ENCODE peak calls at places on chromosomes 6 and 20, in six cellular contexts. L is lower lobe of right lung, J is keratinocyte, M is mammary epithelial cell, V is A673, F is stomach. S is an unnamed sample.

GRCh38 chr6:20875369-20875963 is 341.2 kb downstream of the CDKAL1 start:
- DNase-seq in M (peak), L (no peak), F (no peak), V (peak), J (no peak), S (no peak)

GRCh38 chr6:82006027-82006738 is 241.4 kb downstream of the IBTK start:
- DNase-seq in F (no peak), M (peak), L (peak), J (no peak), V (peak), S (no peak)

GRCh38 chr20:62381202-62381797 is 5.6 kb upstream of the RPS21 start:
- DNase-seq in J (no peak), F (no peak), V (no peak), M (peak), L (no peak), S (peak)

GRCh38 chr20:20946122-20946759 is 159.9 kb downstream of the LINC00237 start:
- DNase-seq in F (no peak), M (peak), V (no peak), J (no peak), L (no peak), S (no peak)

GRCh38 chr6:71408966-71409723 is 120.5 kb downstream of the OGFRL1 start:
- DNase-seq in J (no peak), F (no peak), M (no peak), V (no peak), L (no peak), S (no peak)

GRCh38 chr20:1626528-1627192 is 6.9 kb upstream of the SIRPB1 start:
- DNase-seq in J (no peak), V (no peak), M (no peak), L (no peak), F (no peak), S (no peak)

GRCh38 chr6:150377211-150377781 is 8.5 kb downstream of the IYD start:
- DNase-seq in F (no peak), M (no peak), J (no peak), L (peak), V (no peak), S (no peak)

GRCh38 chr6:162942860-162943259 is 215.1 kb downstream of the PACRG start:
- DNase-seq in J (no peak), L (no peak), V (no peak), M (no peak), F (no peak), S (no peak)

GRCh38 chr6:128186724-128187123 is 285.9 kb upstream of the THEMIS start:
- DNase-seq in V (no peak), F (no peak), L (no peak), J (no peak), M (no peak), S (no peak)

GRCh38 chr20:383889-384288 is 3.3 kb downstream of the TRIB3 start:
- DNase-seq in M (no peak), L (no peak), F (no peak), J (no peak), V (no peak), S (no peak)

GRCh38 chr20:378961-379336 is 1.6 kb upstream of the TRIB3 start:
- DNase-seq in L (no peak), J (no peak), V (no peak), F (no peak), M (no peak), S (no peak)

GRCh38 chr20:382291-383115 is 1.9 kb downstream of the TRIB3 start:
- DNase-seq in J (no peak), L (no peak), F (no peak), V (no peak), M (peak), S (no peak)

GRCh38 chr20:381581-382290 is 1.2 kb downstream of the TRIB3 start:
- DNase-seq in L (peak), J (no peak), V (peak), M (peak), F (peak), S (no peak)

DNA sequence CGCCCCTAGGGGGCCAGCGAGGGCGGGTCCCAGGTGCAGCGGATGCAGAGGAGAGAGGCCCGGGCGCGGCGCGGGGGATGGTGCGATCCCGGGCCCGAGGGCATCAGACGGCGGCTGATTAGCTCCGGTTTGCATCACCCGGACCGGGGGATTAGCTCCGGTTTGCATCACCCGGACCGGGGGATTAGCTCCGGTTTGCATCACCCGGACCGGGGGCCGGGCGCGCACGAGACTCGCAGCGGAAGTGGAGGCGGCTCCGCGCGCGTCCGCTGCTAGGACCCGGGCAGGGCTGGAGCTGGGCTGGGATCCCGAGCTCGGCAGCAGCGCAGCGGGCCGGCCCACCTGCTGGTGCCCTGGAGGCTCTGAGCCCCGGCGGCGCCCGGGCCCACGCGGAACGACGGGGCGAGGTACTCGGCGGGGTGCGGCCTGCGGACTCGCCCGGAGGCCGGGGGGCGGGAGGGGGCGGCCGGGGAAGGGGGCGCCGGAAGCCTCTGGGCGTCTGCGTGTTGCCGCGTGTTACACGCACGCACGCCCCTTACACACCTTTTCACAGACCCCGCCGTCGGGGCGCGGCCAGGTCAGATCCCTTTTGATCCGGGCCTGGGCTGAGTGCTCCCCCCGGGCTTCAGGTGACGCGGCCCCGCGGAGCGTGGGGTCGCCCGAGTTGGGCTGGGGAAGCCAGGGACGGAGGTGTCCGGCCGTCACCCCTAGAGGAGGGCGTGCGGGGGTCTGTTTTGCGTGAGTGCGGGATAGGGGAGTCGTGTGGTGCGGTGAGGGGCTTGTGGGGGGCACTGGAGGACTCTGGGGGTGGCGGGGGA is 412 bp downstream of the TRIB3 start:
- DNase-seq in L (peak), V (peak), J (no peak), M (peak), F (peak), S (no peak)
- H3K27ac ChIP-seq in L (peak), V (peak), J (peak), M (peak), F (peak), S (peak)

DNA sequence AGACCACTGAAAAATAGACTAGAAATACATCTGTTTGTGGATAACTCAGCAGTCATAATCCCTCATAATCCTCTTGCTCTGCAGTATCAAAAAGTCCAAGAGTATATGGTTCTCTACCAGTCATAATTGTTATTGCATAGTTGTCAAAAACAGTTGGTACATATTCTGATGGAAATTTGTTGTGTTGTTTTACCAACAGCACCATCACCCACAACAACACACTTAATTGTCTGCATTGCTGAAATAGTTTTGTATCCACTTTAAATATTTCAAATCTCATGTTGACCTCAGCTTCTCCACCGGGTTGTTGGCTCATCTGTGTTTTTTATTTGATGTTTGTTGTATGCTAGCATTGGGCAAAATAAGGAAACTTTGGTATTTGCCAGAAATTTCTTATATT is 39.4 kb downstream of the ITCH start:
- DNase-seq in M (no peak), F (no peak), J (no peak), L (no peak), V (no peak), S (no peak)
- H3K27ac ChIP-seq in M (no peak), F (no peak), J (no peak), L (no peak), V (no peak), S (no peak)

DNA sequence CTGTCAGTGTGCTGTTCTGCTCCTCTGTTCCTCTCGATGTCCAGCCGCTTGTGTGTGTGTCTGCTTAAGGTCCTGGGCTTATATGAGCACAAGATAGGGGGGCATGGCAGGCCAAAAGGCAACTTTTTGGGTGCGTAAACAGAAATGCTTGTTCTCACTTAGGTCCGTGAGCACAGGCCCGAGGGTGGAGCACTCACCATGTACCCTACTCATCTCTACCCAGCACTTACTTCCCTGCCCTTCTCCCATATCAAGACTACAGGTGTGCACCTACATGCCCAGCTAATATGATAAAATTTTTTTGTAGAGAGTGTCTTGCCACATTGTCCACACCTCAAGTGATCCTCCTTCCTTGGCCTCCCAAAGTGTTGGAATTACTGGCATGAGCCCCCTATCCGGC is 34.3 kb downstream of the NCOA3 start:
- DNase-seq in M (no peak), J (no peak), F (no peak), V (no peak), L (no peak), S (no peak)
- H3K27ac ChIP-seq in M (no peak), J (no peak), F (no peak), V (no peak), L (no peak), S (no peak)

GRCh38 chr6:137882225-137882961 is 15.3 kb downstream of the TNFAIP3 start:
- DNase-seq in V (no peak), J (no peak), L (no peak), F (no peak), M (peak), S (no peak)
- H3K27ac ChIP-seq in V (no peak), J (no peak), L (peak), F (no peak), M (no peak), S (peak)

DNA sequence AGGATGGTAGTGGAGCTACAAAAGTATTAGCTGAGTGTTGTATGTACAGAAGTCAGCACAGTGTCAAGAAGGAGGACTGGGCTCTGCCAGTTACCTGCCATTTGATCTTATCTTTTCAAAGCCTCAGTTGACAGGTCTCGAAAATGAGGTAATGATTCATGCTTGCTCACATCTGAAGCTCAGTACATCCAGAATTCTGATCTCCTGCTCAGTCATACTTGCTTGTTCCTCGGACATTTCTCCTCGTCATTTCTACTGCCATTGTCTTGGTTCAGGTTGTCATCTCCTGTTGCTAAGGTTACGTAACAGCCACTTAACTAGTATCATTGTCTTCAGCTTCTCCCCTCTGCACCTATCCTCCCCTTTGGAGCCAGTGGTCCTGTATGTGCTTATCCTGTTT is 89.5 kb downstream of the SLX4IP start:
- DNase-seq in V (no peak), J (peak), M (peak), F (no peak), L (no peak), S (peak)
- H3K27ac ChIP-seq in V (no peak), J (peak), M (peak), F (peak), L (no peak), S (peak)

GRCh38 chr6:75478929-75479328 is 14.7 kb downstream of the FILIP1 start:
- DNase-seq in F (no peak), V (no peak), L (no peak), M (no peak), J (no peak), S (no peak)
- H3K27ac ChIP-seq in F (no peak), V (no peak), L (no peak), M (no peak), J (no peak), S (no peak)

DNA sequence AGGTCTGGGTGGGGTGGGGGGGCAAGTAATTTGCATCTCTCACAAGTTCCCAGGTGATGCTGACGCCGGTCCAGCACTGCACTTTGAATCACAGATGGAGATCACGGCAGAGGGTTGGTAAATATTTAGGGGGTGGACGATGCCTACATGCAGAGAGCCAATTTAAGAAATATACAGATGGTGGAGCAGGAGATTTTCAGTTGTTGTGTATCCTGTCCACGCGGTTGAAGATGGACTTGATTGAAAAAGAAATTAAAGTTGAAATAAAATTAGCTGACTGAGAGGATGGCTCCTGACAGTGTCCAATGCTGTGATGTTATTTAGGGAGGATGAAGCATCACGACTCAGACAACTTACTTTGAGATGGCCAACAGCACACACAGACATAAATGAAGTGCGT is 74.6 kb downstream of the PHACTR3 start:
- DNase-seq in V (no peak), F (no peak), L (no peak), M (no peak), J (no peak), S (no peak)
- H3K27ac ChIP-seq in V (no peak), F (no peak), L (no peak), M (no peak), J (no peak), S (no peak)

GRCh38 chr6:139545474-139546116 is 171.1 kb upstream of the CITED2 start:
- DNase-seq in J (no peak), L (no peak), F (no peak), V (peak), M (no peak), S (no peak)
- H3K27ac ChIP-seq in J (no peak), L (no peak), F (peak), V (peak), M (no peak), S (no peak)

GRCh38 chr20:33828912-33829560 is 17.9 kb downstream of the CHMP4B start:
- DNase-seq in J (no peak), F (no peak), V (no peak), M (no peak), L (no peak), S (no peak)

GRCh38 chr20:33830371-33830770 is 19.2 kb downstream of the CHMP4B start:
- DNase-seq in V (no peak), J (no peak), F (no peak), L (no peak), M (no peak), S (no peak)

GRCh38 chr20:33835773-33836172 is 24.6 kb downstream of the CHMP4B start:
- DNase-seq in V (no peak), F (no peak), L (no peak), M (no peak), J (no peak), S (no peak)

GRCh38 chr20:33829636-33830035 is 18.5 kb downstream of the CHMP4B start:
- DNase-seq in V (no peak), J (no peak), L (no peak), F (no peak), M (no peak), S (no peak)

GRCh38 chr20:33832113-33832853 is 21.1 kb downstream of the CHMP4B start:
- DNase-seq in F (no peak), M (no peak), J (no peak), L (no peak), V (peak), S (no peak)
- H3K27ac ChIP-seq in F (peak), M (no peak), J (no peak), L (peak), V (peak), S (no peak)

GRCh38 chr6:40958740-40959139 is 80.3 kb downstream of the UNC5CL start:
- DNase-seq in M (no peak), L (no peak), V (no peak), J (no peak), F (no peak), S (no peak)
- H3K27ac ChIP-seq in M (peak), L (no peak), V (no peak), J (peak), F (no peak), S (peak)